ENCODE peak calls at places on chromosome 19, in ten cellular contexts. One of them, this sample, is unnamed.

GRCh38 chr19:44677019-44677809 is 5.9 kb downstream of the CEACAM19 start:
- DNase-seq in stimulated activated CD4-positive, alpha-beta T cell treated with anti-CD3 and anti-CD28 coated beads, Interleukin-15, amount 100 ng/mL, for 24 hours: no peak
- DNase-seq in CD8-positive, alpha-beta T cell: no peak
- DNase-seq in left cardiac atrium: no peak
- DNase-seq in transverse colon: no peak
- DNase-seq in dermis microvascular lymphatic vessel endothelial cell: no peak
- DNase-seq in Karpas-422: peak
- DNase-seq in lung: no peak
- DNase-seq in right atrium auricular region: no peak
- DNase-seq in psoas muscle: no peak
- DNase-seq in this sample: no peak

GRCh38 chr19:7841751-7842660 is 12.0 kb downstream of the EVI5L start:
- DNase-seq in stimulated activated CD4-positive, alpha-beta T cell treated with anti-CD3 and anti-CD28 coated beads, Interleukin-15, amount 100 ng/mL, for 24 hours: no peak
- DNase-seq in CD8-positive, alpha-beta T cell: no peak
- DNase-seq in left cardiac atrium: no peak
- DNase-seq in transverse colon: no peak
- DNase-seq in dermis microvascular lymphatic vessel endothelial cell: no peak
- DNase-seq in Karpas-422: no peak
- DNase-seq in lung: no peak
- DNase-seq in right atrium auricular region: no peak
- DNase-seq in psoas muscle: no peak
- DNase-seq in this sample: no peak

GRCh38 chr19:39407644-39408391 is 1.2 kb downstream of the ZFP36 start:
- DNase-seq in stimulated activated CD4-positive, alpha-beta T cell treated with anti-CD3 and anti-CD28 coated beads, Interleukin-15, amount 100 ng/mL, for 24 hours: peak
- DNase-seq in CD8-positive, alpha-beta T cell: peak
- DNase-seq in left cardiac atrium: peak
- DNase-seq in transverse colon: peak
- DNase-seq in dermis microvascular lymphatic vessel endothelial cell: peak
- DNase-seq in Karpas-422: peak
- DNase-seq in lung: peak
- DNase-seq in right atrium auricular region: no peak
- DNase-seq in psoas muscle: peak
- DNase-seq in this sample: peak

GRCh38 chr19:483332-484072 is 12.8 kb upstream of the MADCAM1 start:
- DNase-seq in stimulated activated CD4-positive, alpha-beta T cell treated with anti-CD3 and anti-CD28 coated beads, Interleukin-15, amount 100 ng/mL, for 24 hours: no peak
- DNase-seq in CD8-positive, alpha-beta T cell: no peak
- DNase-seq in left cardiac atrium: peak
- DNase-seq in transverse colon: no peak
- DNase-seq in dermis microvascular lymphatic vessel endothelial cell: no peak
- DNase-seq in Karpas-422: no peak
- DNase-seq in lung: no peak
- DNase-seq in right atrium auricular region: no peak
- DNase-seq in psoas muscle: no peak
- DNase-seq in this sample: no peak

GRCh38 chr19:16661480-16662034 is 618 bp downstream of the TMEM38A start:
- DNase-seq in stimulated activated CD4-positive, alpha-beta T cell treated with anti-CD3 and anti-CD28 coated beads, Interleukin-15, amount 100 ng/mL, for 24 hours: peak
- DNase-seq in CD8-positive, alpha-beta T cell: peak
- DNase-seq in left cardiac atrium: peak
- DNase-seq in transverse colon: peak
- DNase-seq in dermis microvascular lymphatic vessel endothelial cell: no peak
- DNase-seq in Karpas-422: peak
- DNase-seq in lung: peak
- DNase-seq in right atrium auricular region: peak
- DNase-seq in psoas muscle: peak
- DNase-seq in this sample: no peak

GRCh38 chr19:1882786-1883692 is 2.3 kb downstream of the ABHD17A start:
- DNase-seq in stimulated activated CD4-positive, alpha-beta T cell treated with anti-CD3 and anti-CD28 coated beads, Interleukin-15, amount 100 ng/mL, for 24 hours: no peak
- DNase-seq in CD8-positive, alpha-beta T cell: no peak
- DNase-seq in left cardiac atrium: no peak
- DNase-seq in transverse colon: no peak
- DNase-seq in dermis microvascular lymphatic vessel endothelial cell: no peak
- DNase-seq in Karpas-422: peak
- DNase-seq in lung: no peak
- DNase-seq in right atrium auricular region: no peak
- DNase-seq in psoas muscle: no peak
- DNase-seq in this sample: no peak

GRCh38 chr19:55441692-55442321 is 1.3 kb downstream of the SHISA7 start:
- DNase-seq in stimulated activated CD4-positive, alpha-beta T cell treated with anti-CD3 and anti-CD28 coated beads, Interleukin-15, amount 100 ng/mL, for 24 hours: peak
- DNase-seq in CD8-positive, alpha-beta T cell: no peak
- DNase-seq in left cardiac atrium: no peak
- DNase-seq in transverse colon: no peak
- DNase-seq in dermis microvascular lymphatic vessel endothelial cell: no peak
- DNase-seq in Karpas-422: no peak
- DNase-seq in lung: no peak
- DNase-seq in right atrium auricular region: no peak
- DNase-seq in psoas muscle: no peak
- DNase-seq in this sample: no peak

GRCh38 chr19:56080669-56081401 is 40.3 kb downstream of the ZNF787 start:
- DNase-seq in stimulated activated CD4-positive, alpha-beta T cell treated with anti-CD3 and anti-CD28 coated beads, Interleukin-15, amount 100 ng/mL, for 24 hours: peak
- DNase-seq in CD8-positive, alpha-beta T cell: peak
- DNase-seq in left cardiac atrium: peak
- DNase-seq in transverse colon: peak
- DNase-seq in dermis microvascular lymphatic vessel endothelial cell: peak
- DNase-seq in Karpas-422: peak
- DNase-seq in lung: peak
- DNase-seq in right atrium auricular region: peak
- DNase-seq in psoas muscle: peak
- DNase-seq in this sample: peak

GRCh38 chr19:10979950-10980349 is 19.1 kb downstream of the SMARCA4 start:
- DNase-seq in stimulated activated CD4-positive, alpha-beta T cell treated with anti-CD3 and anti-CD28 coated beads, Interleukin-15, amount 100 ng/mL, for 24 hours: peak
- DNase-seq in CD8-positive, alpha-beta T cell: no peak
- DNase-seq in left cardiac atrium: no peak
- DNase-seq in transverse colon: peak
- DNase-seq in dermis microvascular lymphatic vessel endothelial cell: no peak
- DNase-seq in Karpas-422: no peak
- DNase-seq in lung: no peak
- DNase-seq in right atrium auricular region: no peak
- DNase-seq in psoas muscle: no peak
- DNase-seq in this sample: peak

GRCh38 chr19:49114630-49115363 is 627 bp downstream of the LIN7B start:
- DNase-seq in stimulated activated CD4-positive, alpha-beta T cell treated with anti-CD3 and anti-CD28 coated beads, Interleukin-15, amount 100 ng/mL, for 24 hours: peak
- DNase-seq in CD8-positive, alpha-beta T cell: peak
- DNase-seq in left cardiac atrium: peak
- DNase-seq in transverse colon: peak
- DNase-seq in dermis microvascular lymphatic vessel endothelial cell: peak
- DNase-seq in Karpas-422: peak
- DNase-seq in lung: peak
- DNase-seq in right atrium auricular region: peak
- DNase-seq in psoas muscle: peak
- DNase-seq in this sample: peak

GRCh38 chr19:52200044-52200443 is 10.2 kb downstream of the PPP2R1A start:
- DNase-seq in stimulated activated CD4-positive, alpha-beta T cell treated with anti-CD3 and anti-CD28 coated beads, Interleukin-15, amount 100 ng/mL, for 24 hours: no peak
- DNase-seq in CD8-positive, alpha-beta T cell: no peak
- DNase-seq in left cardiac atrium: peak
- DNase-seq in transverse colon: no peak
- DNase-seq in dermis microvascular lymphatic vessel endothelial cell: peak
- DNase-seq in Karpas-422: no peak
- DNase-seq in lung: no peak
- DNase-seq in right atrium auricular region: peak
- DNase-seq in psoas muscle: peak
- DNase-seq in this sample: no peak

GRCh38 chr19:2015611-2015950 is at the start of gene BTBD2:
- DNase-seq in stimulated activated CD4-positive, alpha-beta T cell treated with anti-CD3 and anti-CD28 coated beads, Interleukin-15, amount 100 ng/mL, for 24 hours: peak
- DNase-seq in CD8-positive, alpha-beta T cell: peak
- DNase-seq in left cardiac atrium: no peak
- DNase-seq in transverse colon: peak
- DNase-seq in dermis microvascular lymphatic vessel endothelial cell: peak
- DNase-seq in Karpas-422: peak
- DNase-seq in lung: peak
- DNase-seq in right atrium auricular region: no peak
- DNase-seq in psoas muscle: peak
- DNase-seq in this sample: peak

GRCh38 chr19:35908977-35909683 is 1.0 kb upstream of the TYROBP start:
- DNase-seq in stimulated activated CD4-positive, alpha-beta T cell treated with anti-CD3 and anti-CD28 coated beads, Interleukin-15, amount 100 ng/mL, for 24 hours: no peak
- DNase-seq in CD8-positive, alpha-beta T cell: peak
- DNase-seq in left cardiac atrium: peak
- DNase-seq in transverse colon: peak
- DNase-seq in dermis microvascular lymphatic vessel endothelial cell: no peak
- DNase-seq in Karpas-422: peak
- DNase-seq in lung: peak
- DNase-seq in right atrium auricular region: peak
- DNase-seq in psoas muscle: peak
- DNase-seq in this sample: no peak

GRCh38 chr19:48498922-48499321 is 12.7 kb downstream of the LMTK3 start:
- DNase-seq in stimulated activated CD4-positive, alpha-beta T cell treated with anti-CD3 and anti-CD28 coated beads, Interleukin-15, amount 100 ng/mL, for 24 hours: no peak
- DNase-seq in CD8-positive, alpha-beta T cell: no peak
- DNase-seq in left cardiac atrium: no peak
- DNase-seq in transverse colon: no peak
- DNase-seq in dermis microvascular lymphatic vessel endothelial cell: no peak
- DNase-seq in Karpas-422: no peak
- DNase-seq in lung: no peak
- DNase-seq in right atrium auricular region: no peak
- DNase-seq in psoas muscle: no peak
- DNase-seq in this sample: no peak

GRCh38 chr19:8615813-8616596 is 5.5 kb upstream of the ADAMTS10 start:
- DNase-seq in stimulated activated CD4-positive, alpha-beta T cell treated with anti-CD3 and anti-CD28 coated beads, Interleukin-15, amount 100 ng/mL, for 24 hours: peak
- DNase-seq in CD8-positive, alpha-beta T cell: peak
- DNase-seq in left cardiac atrium: peak
- DNase-seq in transverse colon: peak
- DNase-seq in dermis microvascular lymphatic vessel endothelial cell: peak
- DNase-seq in Karpas-422: peak
- DNase-seq in lung: peak
- DNase-seq in right atrium auricular region: peak
- DNase-seq in psoas muscle: peak
- DNase-seq in this sample: peak

GRCh38 chr19:2461751-2462634 is 5.2 kb upstream of the LMNB2 start:
- DNase-seq in stimulated activated CD4-positive, alpha-beta T cell treated with anti-CD3 and anti-CD28 coated beads, Interleukin-15, amount 100 ng/mL, for 24 hours: peak
- DNase-seq in CD8-positive, alpha-beta T cell: peak
- DNase-seq in left cardiac atrium: peak
- DNase-seq in transverse colon: peak
- DNase-seq in dermis microvascular lymphatic vessel endothelial cell: peak
- DNase-seq in Karpas-422: no peak
- DNase-seq in lung: peak
- DNase-seq in right atrium auricular region: no peak
- DNase-seq in psoas muscle: peak
- DNase-seq in this sample: peak

GRCh38 chr19:10416380-10417257 is 3.7 kb upstream of the PDE4A start:
- DNase-seq in stimulated activated CD4-positive, alpha-beta T cell treated with anti-CD3 and anti-CD28 coated beads, Interleukin-15, amount 100 ng/mL, for 24 hours: peak
- DNase-seq in CD8-positive, alpha-beta T cell: peak
- DNase-seq in left cardiac atrium: peak
- DNase-seq in transverse colon: peak
- DNase-seq in dermis microvascular lymphatic vessel endothelial cell: peak
- DNase-seq in Karpas-422: peak
- DNase-seq in lung: peak
- DNase-seq in right atrium auricular region: peak
- DNase-seq in psoas muscle: peak
- DNase-seq in this sample: peak

This sample was measured in stimulated activated naive CD4-positive, alpha-beta T cell treated with Interleukin-2 at 50 U/mL for 16 hours.